ENCODE peak calls at places on chromosome 13, in nine cellular contexts. T is type B pancreatic cell; S is PC-3; Q is H9; J is CD8-positive, alpha-beta T cell; L is left ventricle myocardium inferior; M is fibroblast of pulmonary artery; B is esophagus muscularis mucosa; D is cardiac muscle cell. Y is an unnamed sample.

GRCh38 chr13:30346159-30346788 is 38.9 kb upstream of the KATNAL1 start:
- DNase-seq in T (no peak), S (no peak), Q (no peak), J (peak; percentile 84), L (no peak), M (no peak), B (no peak), D (no peak), Y (no peak)

GRCh38 chr13:50715402-50716146 is 127.9 kb downstream of the DLEU7 start:
- DNase-seq in T (no peak), S (no peak), Q (no peak), J (no peak), L (peak; percentile 43), M (no peak), B (no peak), D (no peak), Y (no peak)

GRCh38 chr13:41691276-41691675 is 233.9 kb downstream of the RGCC start:
- DNase-seq in T (no peak), S (no peak), Q (no peak), J (no peak), L (no peak), M (peak; percentile 74), B (no peak), D (no peak), Y (no peak)

GRCh38 chr13:108957369-108958012 is 328.1 kb downstream of the MYO16 start:
- DNase-seq in T (no peak), S (peak; percentile 80), Q (no peak), J (no peak), L (no peak), M (peak; percentile 82), B (no peak), D (no peak), Y (no peak)

GRCh38 chr13:21673592-21674270 is 2.9 kb downstream of the FGF9 start:
- DNase-seq in T (no peak), S (peak; percentile 42), Q (peak; percentile 71), J (peak; percentile 68), L (peak; percentile 46), M (peak; percentile 29), B (no peak), D (peak; percentile 84), Y (peak; percentile 58)

GRCh38 chr13:73535341-73535740 is 476.5 kb downstream of the KLF5 start:
- DNase-seq in T (no peak), S (peak; percentile 8), Q (no peak), J (no peak), L (no peak), M (no peak), B (no peak), D (no peak), Y (no peak)

GRCh38 chr13:58051807-58052375 is 420.3 kb downstream of the PCDH17 start:
- DNase-seq in T (no peak), S (no peak), Q (peak; percentile 38), J (no peak), L (no peak), M (no peak), B (no peak), D (no peak), Y (no peak)

GRCh38 chr13:77860621-77861020 is 58.0 kb downstream of the EDNRB start:
- DNase-seq in T (no peak), S (peak; percentile 44), Q (no peak), J (no peak), L (no peak), M (peak; percentile 90), B (no peak), D (no peak), Y (no peak)

GRCh38 chr13:38607136-38607535 is 79.7 kb upstream of the FREM2 start:
- DNase-seq in T (no peak), S (no peak), Q (no peak), J (no peak), L (no peak), M (no peak), B (no peak), D (no peak), Y (no peak)

GRCh38 chr13:80196756-80197155 is 144.2 kb downstream of the SPRY2 start:
- DNase-seq in T (no peak), S (peak; percentile 51), Q (no peak), J (no peak), L (no peak), M (peak; percentile 15), B (no peak), D (no peak), Y (no peak)

GRCh38 chr13:33744589-33745369 is 73.2 kb upstream of the RFC3 start:
- DNase-seq in T (no peak), S (peak; percentile 16), Q (no peak), J (no peak), L (no peak), M (peak; percentile 14), B (no peak), D (no peak), Y (no peak)

GRCh38 chr13:99893567-99893966 is 78.0 kb downstream of the ZIC5 start:
- DNase-seq in T (no peak), S (no peak), Q (no peak), J (no peak), L (no peak), M (no peak), B (no peak), D (no peak), Y (no peak)

GRCh38 chr13:103663996-103664395 is 597.8 kb upstream of the SLC10A2 start:
- DNase-seq in T (no peak), S (peak; percentile 34), Q (no peak), J (no peak), L (no peak), M (no peak), B (no peak), D (no peak), Y (no peak)

GRCh38 chr13:111049791-111050538 is 65.1 kb upstream of the ARHGEF7 start:
- DNase-seq in T (no peak), S (peak; percentile 35), Q (no peak), J (no peak), L (no peak), M (peak; percentile 42), B (peak; percentile 90), D (peak; percentile 11), Y (no peak)

GRCh38 chr13:27170221-27170520 is 1.4 kb downstream of the USP12 start:
- DNase-seq in T (no peak), S (peak; percentile 63), Q (no peak), J (no peak), L (no peak), M (peak; percentile 65), B (no peak), D (no peak), Y (no peak)

DNA sequence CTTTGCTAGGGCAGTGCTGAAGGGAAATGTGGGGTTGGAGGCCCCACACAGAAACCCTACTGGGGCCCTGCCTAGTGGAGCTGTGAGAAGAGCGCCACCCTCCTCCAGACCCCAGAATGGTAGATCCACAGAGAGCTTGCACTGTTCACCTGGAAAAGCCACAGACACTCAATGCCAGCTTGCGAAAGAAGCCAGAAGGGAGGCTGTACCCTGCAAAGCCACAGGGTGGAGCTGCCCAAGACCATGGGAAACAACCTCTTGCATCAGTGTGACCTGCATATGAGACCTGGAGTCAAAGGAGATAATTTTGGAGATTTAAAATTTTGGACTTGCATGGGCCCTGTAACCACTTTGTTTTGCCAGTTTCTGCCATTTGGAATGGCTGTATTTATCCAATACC is 615.4 kb upstream of the MIR17HG start:
- DNase-seq in T (no peak), S (peak; percentile 44), Q (peak; percentile 74), J (no peak), L (no peak), M (no peak), B (no peak), D (no peak), Y (no peak)
- TF ChIP-seq CTCF in T (no peak), S (no peak), Q (peak; percentile 64), J (no peak), L (no peak), M (no peak), B (no peak), D (no peak), Y (no peak)

GRCh38 chr13:48400820-48401219 is 12.1 kb downstream of the LPAR6 start:
- DNase-seq in T (no peak), S (peak; percentile 59), Q (no peak), J (no peak), L (no peak), M (peak; percentile 74), B (no peak), D (no peak), Y (no peak)
- TF ChIP-seq CTCF in T (no peak), S (peak; percentile 10), Q (no peak), J (no peak), L (no peak), M (no peak), B (no peak), D (peak; percentile 13), Y (no peak)

GRCh38 chr13:64441740-64442139 is 2788.4 kb downstream of the PCDH9 start:
- DNase-seq in T (no peak), S (no peak), Q (no peak), J (no peak), L (no peak), M (no peak), B (no peak), D (no peak), Y (no peak)

DNA sequence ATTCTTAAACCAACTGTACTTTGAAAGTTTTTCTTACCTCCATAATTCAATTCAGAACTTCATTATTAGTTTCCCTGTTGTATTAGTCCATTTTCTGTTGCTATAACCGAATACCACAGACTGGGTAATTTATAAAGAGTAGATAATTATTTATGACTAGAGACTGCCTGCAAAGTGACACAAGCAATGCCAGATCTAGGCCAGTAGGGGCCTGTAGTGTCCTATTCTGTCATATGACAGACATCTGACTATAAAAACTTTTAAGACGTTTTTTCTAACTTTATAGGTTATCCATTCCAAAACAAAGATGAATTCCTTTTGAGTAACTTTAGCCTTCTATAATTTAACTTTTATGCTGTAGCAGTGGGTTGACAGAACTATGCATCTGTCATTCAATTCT is 2783.8 kb downstream of the PCDH9 start:
- DNase-seq in T (no peak), S (peak; percentile 42), Q (no peak), J (no peak), L (no peak), M (peak; percentile 9), B (no peak), D (no peak), Y (no peak)
- TF ChIP-seq CTCF in T (peak; percentile 70), S (peak; percentile 64), Q (peak; percentile 69), J (no peak), L (no peak), M (peak; percentile 40), B (no peak), D (peak; percentile 27), Y (no peak)

GRCh38 chr13:66139250-66139649 is 1090.9 kb downstream of the PCDH9 start:
- DNase-seq in T (no peak), S (peak; percentile 8), Q (no peak), J (no peak), L (no peak), M (no peak), B (no peak), D (no peak), Y (no peak)
- TF ChIP-seq CTCF in T (no peak), S (no peak), Q (no peak), J (no peak), L (no peak), M (no peak), B (no peak), D (no peak), Y (no peak)

GRCh38 chr13:63393112-63393511 is 1977.5 kb upstream of the PCDH20 start:
- DNase-seq in T (no peak), S (no peak), Q (no peak), J (no peak), L (no peak), M (peak; percentile 16), B (no peak), D (no peak), Y (no peak)
- TF ChIP-seq CTCF in T (no peak), S (no peak), Q (no peak), J (no peak), L (no peak), M (peak; percentile 1), B (no peak), D (no peak), Y (no peak)

GRCh38 chr13:36680918-36681317 is 7.1 kb downstream of the SERTM1 start:
- DNase-seq in T (no peak), S (no peak), Q (no peak), J (no peak), L (no peak), M (peak; percentile 6), B (no peak), D (no peak), Y (no peak)
- TF ChIP-seq CTCF in T (no peak), S (no peak), Q (no peak), J (no peak), L (no peak), M (no peak), B (no peak), D (no peak), Y (no peak)

Y was measured in activated B cell treated with CpG ODN at 0.5 μM for 24 hours.